ENCODE peak calls at places on chromosome 6, in seven cellular contexts. M is activated T-helper 1 cell treated with anti-CD3 and anti-CD28 coated beads, Interleukin-12 subunit alpha, Interleukin-12 subunit beta, Interleukin-2, Interleukin-4 antibody, amounts not matched to agents 30 ng/mL and 10 ng/mL and 1 ng/mL, durations not matched to agents 14 hours and 24 hours and 36 hours; W is stimulated activated CD4-positive, alpha-beta T cell treated with anti-CD3 and anti-CD28 coated beads, Interleukin-2, amount 100 ng/mL, for 48 hours; T is A172; N is activated CD4-positive, alpha-beta T cell treated with anti-CD3 and anti-CD28 coated beads, Interleukin-2, amount 50 U/mL, for 1 hour; R is activated T-cell treated with anti-CD3 and anti-CD28 coated beads, Interleukin-2, amount 50 U/mL, for 48 hours; K is stimulated activated CD8-positive, alpha-beta memory T cell treated with anti-CD3 and anti-CD28 coated beads, Interleukin-4, amount 100 ng/mL, for 48 hours. Q is an unnamed sample.
A peak's percentile ranks its signal among the peaks of the same experiment; 100 is the strongest.

GRCh38 chr6:122431780-122432179 is 32.3 kb downstream of the HSF2 start:
- DNase-seq in W (no peak), M (no peak), R (no peak), K (no peak), T (no peak), N (no peak), Q (no peak)

GRCh38 chr6:13666194-13667105 is 45.2 kb downstream of the RANBP9 start:
- DNase-seq in T (peak; percentile 18), N (no peak), R (no peak), W (no peak), M (no peak), K (no peak), Q (no peak)

GRCh38 chr6:122564230-122564629 is 46.0 kb upstream of the PKIB start:
- DNase-seq in N (no peak), M (no peak), W (no peak), K (no peak), T (no peak), R (no peak), Q (no peak)

GRCh38 chr6:162857321-162857720 is 129.5 kb downstream of the PACRG start:
- DNase-seq in M (no peak), N (no peak), T (no peak), W (no peak), K (no peak), R (no peak), Q (no peak)

GRCh38 chr6:89251170-89251569 is 34.0 kb upstream of the GABRR1 start:
- DNase-seq in R (no peak), M (no peak), N (no peak), W (no peak), T (no peak), K (no peak), Q (no peak)

GRCh38 chr6:134229520-134229919 is 88.4 kb downstream of the SGK1 start:
- DNase-seq in R (no peak), M (no peak), K (no peak), N (no peak), W (no peak), T (no peak), Q (no peak)

GRCh38 chr6:2661651-2662050 is 89.1 kb downstream of the MYLK4 start:
- DNase-seq in T (no peak), K (no peak), R (no peak), N (no peak), W (no peak), M (no peak), Q (no peak)

GRCh38 chr6:118187568-118188164 is 280.6 kb downstream of the SLC35F1 start:
- DNase-seq in K (no peak), T (peak; percentile 23), M (no peak), R (peak; percentile 27), N (no peak), W (peak; percentile 12), Q (no peak)

GRCh38 chr6:26328265-26328844 is 36.6 kb upstream of the BTN3A2 start:
- DNase-seq in M (no peak), K (no peak), W (no peak), T (peak; percentile 21), R (no peak), N (no peak), Q (no peak)

GRCh38 chr6:169933839-169934698 is 182.6 kb downstream of the ERMARD start:
- DNase-seq in K (no peak), T (peak; percentile 23), W (no peak), N (no peak), M (no peak), R (no peak), Q (no peak)

GRCh38 chr6:159973951-159974350 is 5.1 kb downstream of the IGF2R start:
- DNase-seq in K (no peak), T (peak; percentile 47), W (no peak), N (no peak), R (no peak), M (no peak), Q (peak; percentile 9)

GRCh38 chr6:157099912-157100593 is 223.3 kb downstream of the TMEM242 start:
- DNase-seq in R (peak; percentile 47), K (peak; percentile 53), T (no peak), W (peak; percentile 34), N (peak; percentile 18), M (peak; percentile 58), Q (no peak)

GRCh38 chr6:81748946-81749345 is 3.5 kb downstream of the TENT5A start:
- DNase-seq in R (no peak), M (no peak), W (no peak), N (no peak), K (no peak), T (no peak), Q (no peak)

GRCh38 chr6:31829633-31830492 is 2.3 kb downstream of the HSPA1B start:
- DNase-seq in N (no peak), R (peak; percentile 34), K (no peak), T (peak; percentile 37), M (no peak), W (no peak), Q (peak; percentile 71)

GRCh38 chr6:107822154-107823046 is 1.7 kb downstream of the SCML4 start:
- DNase-seq in W (peak; percentile 35), N (peak; percentile 48), K (peak; percentile 53), T (no peak), M (peak; percentile 61), R (no peak), Q (peak; percentile 10)

GRCh38 chr6:166483556-166484250 is 101.0 kb upstream of the MPC1 start:
- DNase-seq in R (no peak), K (no peak), N (no peak), W (no peak), T (no peak), M (no peak), Q (no peak)

GRCh38 chr6:147131728-147132127 is 72.5 kb upstream of the STXBP5 start:
- DNase-seq in N (no peak), K (no peak), W (no peak), T (no peak), R (no peak), M (no peak), Q (no peak)

GRCh38 chr6:8183266-8183665 is 80.9 kb upstream of the EEF1E1 start:
- DNase-seq in M (no peak), N (no peak), R (no peak), W (no peak), T (no peak), K (no peak), Q (no peak)

GRCh38 chr6:93828553-93828952 is 409.2 kb upstream of the EPHA7 start:
- DNase-seq in N (no peak), R (no peak), M (no peak), W (no peak), T (no peak), K (no peak), Q (no peak)

GRCh38 chr6:84027340-84028183 is 6.0 kb upstream of the MRAP2 start:
- DNase-seq in K (no peak), R (no peak), N (no peak), M (no peak), T (peak; percentile 71), W (no peak), Q (peak; percentile 80)

GRCh38 chr6:33313105-33313708 is 671 bp downstream of the TAPBP start:
- DNase-seq in W (peak; percentile 32), N (peak; percentile 33), M (no peak), K (peak; percentile 71), R (peak; percentile 66), T (no peak), Q (peak; percentile 73)

GRCh38 chr6:34701199-34701598 is 4.6 kb upstream of the ILRUN start:
- DNase-seq in R (no peak), W (no peak), N (no peak), T (no peak), M (no peak), K (no peak), Q (no peak)

GRCh38 chr6:35273822-35274559 is 14.5 kb downstream of the ZNF76 start:
- DNase-seq in N (no peak), W (no peak), M (no peak), K (no peak), T (no peak), R (no peak), Q (no peak)

GRCh38 chr6:128379577-128379976 is 140.8 kb downstream of the PTPRK start:
- DNase-seq in N (no peak), W (no peak), T (no peak), M (no peak), R (no peak), K (no peak), Q (no peak)

Q was measured in DMS79 treated with DMSO at 0.1 percent for 48 hours.